ENCODE peak calls at places on chromosomes 4 and X, in eight cellular contexts. One of them, this sample, is unnamed.

GRCh38 chr4:115781528-115782146 is 668.2 kb upstream of the NDST4 start:
- DNase-seq in PC-3: no peak
- DNase-seq in foreskin keratinocyte: no peak
- DNase-seq in thoracic aorta: no peak
- DNase-seq in uterus: no peak
- DNase-seq in right atrium auricular region: no peak
- DNase-seq in left ventricle myocardium inferior: no peak
- DNase-seq in stomach: no peak
- DNase-seq in this sample: no peak

GRCh38 chr4:137200322-137200721 is 332.0 kb downstream of the PCDH18 start:
- DNase-seq in PC-3: no peak
- DNase-seq in foreskin keratinocyte: no peak
- DNase-seq in thoracic aorta: no peak
- DNase-seq in uterus: no peak
- DNase-seq in right atrium auricular region: no peak
- DNase-seq in left ventricle myocardium inferior: no peak
- DNase-seq in stomach: no peak
- DNase-seq in this sample: no peak

GRCh38 chrX:30965751-30966150 is 76.7 kb upstream of the TAB3 start:
- DNase-seq in PC-3: no peak
- DNase-seq in foreskin keratinocyte: no peak
- DNase-seq in thoracic aorta: no peak
- DNase-seq in uterus: no peak
- DNase-seq in right atrium auricular region: no peak
- DNase-seq in left ventricle myocardium inferior: no peak
- DNase-seq in stomach: no peak
- DNase-seq in this sample: no peak

GRCh38 chrX:112704226-112704625 is 24.5 kb upstream of the LHFPL1 start:
- DNase-seq in PC-3: no peak
- DNase-seq in foreskin keratinocyte: no peak
- DNase-seq in thoracic aorta: no peak
- DNase-seq in uterus: no peak
- DNase-seq in right atrium auricular region: no peak
- DNase-seq in left ventricle myocardium inferior: no peak
- DNase-seq in stomach: no peak
- DNase-seq in this sample: no peak

GRCh38 chrX:153984351-153985178 is 12.0 kb downstream of the TMEM187 start:
- DNase-seq in PC-3: no peak
- DNase-seq in foreskin keratinocyte: no peak
- DNase-seq in thoracic aorta: no peak
- DNase-seq in uterus: no peak
- DNase-seq in right atrium auricular region: no peak
- DNase-seq in left ventricle myocardium inferior: no peak
- DNase-seq in stomach: no peak
- DNase-seq in this sample: no peak

GRCh38 chrX:55623100-55623499 is at the start of gene FOXR2:
- DNase-seq in PC-3: no peak
- DNase-seq in foreskin keratinocyte: no peak
- DNase-seq in thoracic aorta: no peak
- DNase-seq in uterus: no peak
- DNase-seq in right atrium auricular region: no peak
- DNase-seq in left ventricle myocardium inferior: no peak
- DNase-seq in stomach: no peak
- DNase-seq in this sample: no peak

GRCh38 chr4:120960868-120961267 is 38.3 kb upstream of the PRDM5 start:
- DNase-seq in PC-3: no peak
- DNase-seq in foreskin keratinocyte: no peak
- DNase-seq in thoracic aorta: no peak
- DNase-seq in uterus: no peak
- DNase-seq in right atrium auricular region: no peak
- DNase-seq in left ventricle myocardium inferior: no peak
- DNase-seq in stomach: no peak
- DNase-seq in this sample: no peak

GRCh38 chr4:136636155-136636554 is 896.1 kb downstream of the PCDH18 start:
- DNase-seq in PC-3: no peak
- DNase-seq in foreskin keratinocyte: no peak
- DNase-seq in thoracic aorta: no peak
- DNase-seq in uterus: no peak
- DNase-seq in right atrium auricular region: no peak
- DNase-seq in left ventricle myocardium inferior: no peak
- DNase-seq in stomach: no peak
- DNase-seq in this sample: no peak

GRCh38 chr4:114905017-114905416 is 208.4 kb downstream of the NDST4 start:
- DNase-seq in PC-3: no peak
- DNase-seq in foreskin keratinocyte: no peak
- DNase-seq in thoracic aorta: no peak
- DNase-seq in uterus: no peak
- DNase-seq in right atrium auricular region: no peak
- DNase-seq in left ventricle myocardium inferior: no peak
- DNase-seq in stomach: no peak
- DNase-seq in this sample: no peak

GRCh38 chr4:18197467-18197866 is 175.9 kb upstream of the LCORL start:
- DNase-seq in PC-3: no peak
- DNase-seq in foreskin keratinocyte: no peak
- DNase-seq in thoracic aorta: no peak
- DNase-seq in uterus: no peak
- DNase-seq in right atrium auricular region: no peak
- DNase-seq in left ventricle myocardium inferior: no peak
- DNase-seq in stomach: no peak
- DNase-seq in this sample: no peak

GRCh38 chrX:53281321-53281822 is at the start of gene IQSEC2:
- DNase-seq in PC-3: peak; percentile 89
- DNase-seq in foreskin keratinocyte: peak; percentile 59
- DNase-seq in thoracic aorta: peak; percentile 7
- DNase-seq in uterus: peak; percentile 94
- DNase-seq in right atrium auricular region: peak; percentile 79
- DNase-seq in left ventricle myocardium inferior: peak; percentile 85
- DNase-seq in stomach: peak; percentile 86
- DNase-seq in this sample: peak; percentile 85

GRCh38 chrX:17456526-17456925 is 81.5 kb downstream of the NHS start:
- DNase-seq in PC-3: no peak
- DNase-seq in foreskin keratinocyte: no peak
- DNase-seq in thoracic aorta: no peak
- DNase-seq in uterus: no peak
- DNase-seq in right atrium auricular region: no peak
- DNase-seq in left ventricle myocardium inferior: no peak
- DNase-seq in stomach: no peak
- DNase-seq in this sample: no peak

GRCh38 chr4:8173641-8174242 is 15.1 kb upstream of the ABLIM2 start:
- DNase-seq in PC-3: peak; percentile 33
- DNase-seq in foreskin keratinocyte: no peak
- DNase-seq in thoracic aorta: no peak
- DNase-seq in uterus: no peak
- DNase-seq in right atrium auricular region: no peak
- DNase-seq in left ventricle myocardium inferior: no peak
- DNase-seq in stomach: no peak
- DNase-seq in this sample: no peak

GRCh38 chrX:44144491-44144890 is 171.3 kb upstream of the NDP start:
- DNase-seq in PC-3: no peak
- DNase-seq in foreskin keratinocyte: no peak
- DNase-seq in thoracic aorta: no peak
- DNase-seq in uterus: no peak
- DNase-seq in right atrium auricular region: no peak
- DNase-seq in left ventricle myocardium inferior: no peak
- DNase-seq in stomach: no peak
- DNase-seq in this sample: no peak

GRCh38 chr4:76279462-76279861 is 27.1 kb upstream of the STBD1 start:
- DNase-seq in PC-3: no peak
- DNase-seq in foreskin keratinocyte: no peak
- DNase-seq in thoracic aorta: no peak
- DNase-seq in uterus: no peak
- DNase-seq in right atrium auricular region: no peak
- DNase-seq in left ventricle myocardium inferior: no peak
- DNase-seq in stomach: no peak
- DNase-seq in this sample: no peak

GRCh38 chrX:149908727-149909126 is 20.6 kb upstream of the HSFX4 start:
- DNase-seq in PC-3: no peak
- DNase-seq in foreskin keratinocyte: no peak
- DNase-seq in thoracic aorta: no peak
- DNase-seq in uterus: no peak
- DNase-seq in right atrium auricular region: no peak
- DNase-seq in left ventricle myocardium inferior: no peak
- DNase-seq in stomach: no peak
- DNase-seq in this sample: no peak

GRCh38 chrX:134734343-134735001 is 76.2 kb upstream of the PLAC1 start:
- DNase-seq in PC-3: no peak
- DNase-seq in foreskin keratinocyte: no peak
- DNase-seq in thoracic aorta: no peak
- DNase-seq in uterus: peak; percentile 35
- DNase-seq in right atrium auricular region: no peak
- DNase-seq in left ventricle myocardium inferior: no peak
- DNase-seq in stomach: no peak
- DNase-seq in this sample: no peak

GRCh38 chr4:134632056-134632455 is 430.5 kb upstream of the PABPC4L start:
- DNase-seq in PC-3: no peak
- DNase-seq in foreskin keratinocyte: no peak
- DNase-seq in thoracic aorta: no peak
- DNase-seq in uterus: no peak
- DNase-seq in right atrium auricular region: no peak
- DNase-seq in left ventricle myocardium inferior: no peak
- DNase-seq in stomach: no peak
- DNase-seq in this sample: no peak

GRCh38 chr4:151233600-151233999 is 43.4 kb upstream of the PRSS48 start:
- DNase-seq in PC-3: no peak
- DNase-seq in foreskin keratinocyte: no peak
- DNase-seq in thoracic aorta: no peak
- DNase-seq in uterus: no peak
- DNase-seq in right atrium auricular region: no peak
- DNase-seq in left ventricle myocardium inferior: no peak
- DNase-seq in stomach: no peak
- DNase-seq in this sample: no peak

GRCh38 chr4:89615056-89615455 is 221.9 kb downstream of the SNCA start:
- DNase-seq in PC-3: no peak
- DNase-seq in foreskin keratinocyte: no peak
- DNase-seq in thoracic aorta: no peak
- DNase-seq in uterus: no peak
- DNase-seq in right atrium auricular region: no peak
- DNase-seq in left ventricle myocardium inferior: no peak
- DNase-seq in stomach: no peak
- DNase-seq in this sample: no peak

GRCh38 chrX:125628435-125628834 is 308.8 kb downstream of the TEX13C start:
- DNase-seq in PC-3: no peak
- DNase-seq in foreskin keratinocyte: no peak
- DNase-seq in thoracic aorta: no peak
- DNase-seq in uterus: no peak
- DNase-seq in right atrium auricular region: no peak
- DNase-seq in left ventricle myocardium inferior: no peak
- DNase-seq in stomach: no peak
- DNase-seq in this sample: no peak

GRCh38 chr4:72215198-72215597 is 183.4 kb downstream of the NPFFR2 start:
- DNase-seq in PC-3: no peak
- DNase-seq in foreskin keratinocyte: no peak
- DNase-seq in thoracic aorta: no peak
- DNase-seq in uterus: no peak
- DNase-seq in right atrium auricular region: no peak
- DNase-seq in left ventricle myocardium inferior: no peak
- DNase-seq in stomach: no peak
- DNase-seq in this sample: no peak

GRCh38 chr4:71558248-71558647 is 219.4 kb downstream of the SLC4A4 start:
- DNase-seq in PC-3: peak; percentile 56
- DNase-seq in foreskin keratinocyte: no peak
- DNase-seq in thoracic aorta: no peak
- DNase-seq in uterus: no peak
- DNase-seq in right atrium auricular region: no peak
- DNase-seq in left ventricle myocardium inferior: no peak
- DNase-seq in stomach: no peak
- DNase-seq in this sample: no peak

DNA sequence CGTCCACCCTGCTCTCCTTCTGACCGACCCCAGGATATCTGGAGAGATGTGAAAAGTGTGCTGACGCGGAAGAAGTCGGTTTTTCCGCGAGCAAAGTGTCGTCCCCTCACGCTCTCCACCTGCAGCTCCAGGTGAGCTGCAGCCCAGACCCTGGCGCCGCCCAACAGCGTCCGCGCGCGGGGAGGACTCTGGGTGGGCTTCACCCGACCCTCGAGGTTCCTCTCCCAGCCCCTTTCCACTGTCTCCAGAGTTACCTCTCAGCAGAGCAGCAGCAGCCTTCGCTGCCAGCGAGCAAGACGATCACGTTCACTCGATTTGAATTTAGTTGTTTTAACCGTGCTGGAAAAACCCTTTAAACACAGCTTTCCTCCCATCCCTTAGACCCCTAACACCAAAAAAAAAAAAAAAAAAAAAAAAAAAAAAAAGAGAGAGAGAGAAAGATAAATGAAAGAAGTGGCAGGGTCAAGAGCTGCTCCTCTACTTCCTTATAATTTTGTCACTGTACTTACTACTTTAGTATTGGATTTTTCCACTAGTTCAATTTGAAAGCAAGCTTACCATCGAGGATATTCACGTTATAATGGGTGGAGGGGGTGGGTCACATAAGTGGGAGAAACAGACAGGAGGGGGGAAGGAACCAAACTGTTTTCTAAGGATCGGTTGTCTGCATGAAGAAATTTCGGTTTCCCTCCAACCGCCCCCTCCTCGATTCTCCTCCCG is 776 bp upstream of the NR3C2 start:
- DNase-seq in PC-3: no peak
- DNase-seq in foreskin keratinocyte: peak; percentile 22
- DNase-seq in thoracic aorta: no peak
- DNase-seq in uterus: no peak
- DNase-seq in right atrium auricular region: no peak
- DNase-seq in left ventricle myocardium inferior: peak; percentile 32
- DNase-seq in stomach: no peak
- DNase-seq in this sample: no peak
- H3K4me1 ChIP-seq in PC-3: peaks cover 18% of the 10 kb centered on the region
- H3K4me1 ChIP-seq in foreskin keratinocyte: no peaks in the 10 kb centered on the region
- H3K4me1 ChIP-seq in thoracic aorta: peaks cover 6% of the 10 kb centered on the region
- H3K4me1 ChIP-seq in uterus: no peaks in the 10 kb centered on the region
- H3K4me1 ChIP-seq in right atrium auricular region: peaks cover 46% of the 10 kb centered on the region
- H3K4me1 ChIP-seq in left ventricle myocardium inferior: peaks cover 94% of the 10 kb centered on the region
- H3K4me1 ChIP-seq in stomach: peaks cover 58% of the 10 kb centered on the region
- H3K4me1 ChIP-seq in this sample: peaks cover 41% of the 10 kb centered on the region

GRCh38 chrX:124217289-124218251 is 114.9 kb upstream of the TEX13D start:
- DNase-seq in PC-3: peak; percentile 80
- DNase-seq in foreskin keratinocyte: peak; percentile 77
- DNase-seq in thoracic aorta: no peak
- DNase-seq in uterus: no peak
- DNase-seq in right atrium auricular region: no peak
- DNase-seq in left ventricle myocardium inferior: no peak
- DNase-seq in stomach: no peak
- DNase-seq in this sample: no peak
- H3K4me1 ChIP-seq in PC-3: peaks cover 37% of the 10 kb centered on the region
- H3K4me1 ChIP-seq in foreskin keratinocyte: peaks cover 8% of the 10 kb centered on the region
- H3K4me1 ChIP-seq in thoracic aorta: no peaks in the 10 kb centered on the region
- H3K4me1 ChIP-seq in uterus: no peaks in the 10 kb centered on the region
- H3K4me1 ChIP-seq in right atrium auricular region: no peaks in the 10 kb centered on the region
- H3K4me1 ChIP-seq in left ventricle myocardium inferior: peaks cover 3% of the 10 kb centered on the region
- H3K4me1 ChIP-seq in stomach: no peaks in the 10 kb centered on the region
- H3K4me1 ChIP-seq in this sample: no peaks in the 10 kb centered on the region

GRCh38 chr4:25839687-25840086 is 23.1 kb downstream of the SEL1L3 start:
- DNase-seq in PC-3: no peak
- DNase-seq in foreskin keratinocyte: no peak
- DNase-seq in thoracic aorta: no peak
- DNase-seq in uterus: no peak
- DNase-seq in right atrium auricular region: no peak
- DNase-seq in left ventricle myocardium inferior: no peak
- DNase-seq in stomach: no peak
- DNase-seq in this sample: no peak
- H3K4me1 ChIP-seq in PC-3: peaks cover 8% of the 10 kb centered on the region
- H3K4me1 ChIP-seq in foreskin keratinocyte: no peaks in the 10 kb centered on the region
- H3K4me1 ChIP-seq in thoracic aorta: peaks cover 3% of the 10 kb centered on the region
- H3K4me1 ChIP-seq in uterus: no peaks in the 10 kb centered on the region
- H3K4me1 ChIP-seq in right atrium auricular region: peaks cover 7% of the 10 kb centered on the region
- H3K4me1 ChIP-seq in left ventricle myocardium inferior: peaks cover 15% of the 10 kb centered on the region
- H3K4me1 ChIP-seq in stomach: peaks cover 26% of the 10 kb centered on the region
- H3K4me1 ChIP-seq in this sample: no peaks in the 10 kb centered on the region

GRCh38 chr4:186684889-186685309 is 38.8 kb downstream of the FAT1 start:
- DNase-seq in PC-3: peak; percentile 34
- DNase-seq in foreskin keratinocyte: no peak
- DNase-seq in thoracic aorta: no peak
- DNase-seq in uterus: no peak
- DNase-seq in right atrium auricular region: no peak
- DNase-seq in left ventricle myocardium inferior: no peak
- DNase-seq in stomach: peak; percentile 40
- DNase-seq in this sample: no peak
- H3K4me1 ChIP-seq in PC-3: peaks cover 47% of the 10 kb centered on the region
- H3K4me1 ChIP-seq in foreskin keratinocyte: peaks cover 29% of the 10 kb centered on the region
- H3K4me1 ChIP-seq in thoracic aorta: peaks cover 10% of the 10 kb centered on the region
- H3K4me1 ChIP-seq in uterus: no peaks in the 10 kb centered on the region
- H3K4me1 ChIP-seq in right atrium auricular region: peaks cover 58% of the 10 kb centered on the region
- H3K4me1 ChIP-seq in left ventricle myocardium inferior: peaks cover 74% of the 10 kb centered on the region
- H3K4me1 ChIP-seq in stomach: peaks cover 48% of the 10 kb centered on the region
- H3K4me1 ChIP-seq in this sample: no peaks in the 10 kb centered on the region

This sample was measured in adrenal gland.